ENCODE peak calls at places on chromosomes 12 and 14, in eight cellular contexts. W, S, G, C, D, X, K and J are unnamed samples.

GRCh38 chr12:128057586-128057985 is 209.4 kb upstream of the TMEM132C start:
- DNase-seq in G (no peak), C (no peak), W (no peak), X (no peak), S (no peak), K (no peak), D (no peak), J (no peak)

GRCh38 chr14:36658091-36659009 is 3.3 kb upstream of the PAX9 start:
- DNase-seq in C (no peak), D (no peak), X (no peak), G (no peak), K (no peak), W (peak), S (no peak), J (no peak)

GRCh38 chr14:65170768-65171251 is 68.5 kb upstream of the MAX start:
- DNase-seq in X (peak), C (peak), D (peak), K (peak), S (no peak), G (no peak), W (peak), J (no peak)

GRCh38 chr14:68358500-68358899 is 434.4 kb downstream of the ZFP36L1 start:
- DNase-seq in W (no peak), X (no peak), C (no peak), G (no peak), K (no peak), D (no peak), S (no peak), J (no peak)

GRCh38 chr12:125065021-125065752 is at the start of gene AACS:
- DNase-seq in C (peak), S (peak), X (peak), K (peak), G (peak), W (peak), D (peak), J (peak)

GRCh38 chr12:88684610-88685009 is 104.3 kb upstream of the KITLG start:
- DNase-seq in W (no peak), G (no peak), D (no peak), S (no peak), X (no peak), C (no peak), K (no peak), J (no peak)

GRCh38 chr14:70394674-70395073 is 22.2 kb downstream of the SYNJ2BP start:
- DNase-seq in X (no peak), K (no peak), W (no peak), D (no peak), G (no peak), C (no peak), S (no peak), J (no peak)

GRCh38 chr12:27682534-27682933 is 13.7 kb upstream of the REP15 start:
- DNase-seq in D (peak), G (no peak), X (peak), W (no peak), K (no peak), C (no peak), S (no peak), J (no peak)

GRCh38 chr12:106110626-106111300 is 28.0 kb downstream of the NUAK1 start:
- DNase-seq in K (no peak), W (peak), C (no peak), X (no peak), S (no peak), G (no peak), D (no peak), J (peak)

GRCh38 chr14:91292476-91292875 is 48.0 kb upstream of the GPR68 start:
- DNase-seq in D (no peak), C (no peak), S (no peak), X (no peak), K (no peak), G (no peak), W (peak), J (no peak)

GRCh38 chr12:32568241-32568640 is 110.9 kb upstream of the DNM1L start:
- DNase-seq in G (no peak), X (peak), S (peak), W (no peak), D (peak), C (no peak), K (peak), J (no peak)

GRCh38 chr14:72745546-72745945 is 148.4 kb downstream of the DPF3 start:
- DNase-seq in X (peak), C (no peak), S (peak), D (peak), G (no peak), K (peak), W (no peak), J (no peak)

GRCh38 chr12:116466536-116466935 is 92.6 kb upstream of the MAP1LC3B2 start:
- DNase-seq in D (peak), S (no peak), C (no peak), X (peak), G (no peak), K (no peak), W (no peak), J (no peak)

GRCh38 chr14:77593501-77593911 is 22.9 kb downstream of the SPTLC2 start:
- DNase-seq in G (no peak), D (peak), C (no peak), W (no peak), S (no peak), K (no peak), X (peak), J (no peak)

GRCh38 chr14:73467377-73467776 is 9.0 kb upstream of the NUMB start:
- DNase-seq in D (peak), W (no peak), K (no peak), X (peak), S (no peak), C (no peak), G (no peak), J (no peak)

GRCh38 chr12:18275974-18276373 is 14.7 kb downstream of the PIK3C2G start:
- DNase-seq in D (no peak), W (no peak), S (no peak), G (no peak), K (no peak), C (no peak), X (no peak), J (no peak)

GRCh38 chr12:30323008-30323407 is 372.7 kb downstream of the IPO8 start:
- DNase-seq in X (peak), S (no peak), D (peak), C (no peak), K (no peak), W (no peak), G (no peak), J (no peak)

GRCh38 chr12:84741727-84742126 is 170.9 kb downstream of the SLC6A15 start:
- DNase-seq in D (no peak), X (no peak), G (no peak), K (no peak), C (no peak), S (no peak), W (no peak), J (no peak)

GRCh38 chr12:26317942-26318565 is 122.7 kb downstream of the SSPN start:
- DNase-seq in D (peak), K (peak), G (no peak), W (no peak), X (peak), S (peak), C (no peak), J (no peak)

GRCh38 chr14:70563869-70564268 is 29.1 kb upstream of the ADAM20 start:
- DNase-seq in W (no peak), C (no peak), K (no peak), X (no peak), D (no peak), S (no peak), G (no peak), J (no peak)

GRCh38 chr12:54363610-54364009 is 676 bp downstream of the GPR84 start:
- DNase-seq in D (no peak), G (no peak), S (no peak), W (no peak), X (no peak), K (no peak), C (no peak), J (no peak)

GRCh38 chr12:102061096-102061555 is 665 bp downstream of the WASHC3 start:
- DNase-seq in X (peak), D (peak), G (no peak), W (no peak), S (no peak), K (no peak), C (no peak), J (no peak)

GRCh38 chr12:89768586-89769482 is 60.2 kb upstream of the ATP2B1 start:
- DNase-seq in G (no peak), S (peak), X (peak), K (peak), C (no peak), D (peak), W (no peak), J (no peak)

GRCh38 chr12:124480469-124481256 is 86.7 kb downstream of the NCOR2 start:
- DNase-seq in D (peak), X (peak), W (peak), G (no peak), C (no peak), K (peak), S (no peak), J (no peak)

GRCh38 chr14:56333361-56334279 is 215.4 kb downstream of the PELI2 start:
- DNase-seq in G (no peak), S (peak), D (peak), C (no peak), K (no peak), W (no peak), X (peak), J (no peak)

GRCh38 chr14:101963611-101964296 is 619 bp upstream of the DYNC1H1 start:
- DNase-seq in G (peak), W (no peak), S (no peak), D (no peak), K (no peak), C (no peak), X (no peak), J (no peak)

GRCh38 chr14:103735439-103735814 is 19.8 kb downstream of the ZFYVE21 start:
- DNase-seq in C (no peak), D (no peak), X (no peak), K (no peak), G (peak), S (no peak), W (peak), J (no peak)